ENCODE peak calls at places on chromosome 2, in seven cellular contexts. N is dorsolateral prefrontal cortex; T is EL; Q is brain microvascular endothelial cell; S is activated naive CD4-positive, alpha-beta T cell; L is fibroblast of the conjunctiva; X is ACHN. C is an unnamed sample.

GRCh38 chr2:20304411-20304810 is 46.2 kb downstream of the PUM2 start:
- DNase-seq in N (no peak), T (peak), Q (peak), S (no peak), L (no peak), X (no peak), C (no peak)

GRCh38 chr2:117835990-117836760 is 21.7 kb downstream of the DDX18 start:
- DNase-seq in N (peak), T (peak), Q (peak), S (peak), L (peak), X (peak), C (peak)

GRCh38 chr2:213246665-213247281 is 37.5 kb upstream of the SPAG16 start:
- DNase-seq in N (no peak), T (peak), Q (no peak), S (peak), L (peak), X (peak), C (no peak)

GRCh38 chr2:176157499-176158305 is 595 bp downstream of the HOXD3 start:
- DNase-seq in N (no peak), T (no peak), Q (no peak), S (no peak), L (no peak), X (peak), C (no peak)

GRCh38 chr2:237702439-237703397 is 75.3 kb downstream of the LRRFIP1 start:
- DNase-seq in N (no peak), T (peak), Q (peak), S (no peak), L (no peak), X (no peak), C (peak)

GRCh38 chr2:64999754-65000153 is 10.6 kb downstream of the SLC1A4 start:
- DNase-seq in N (no peak), T (no peak), Q (no peak), S (no peak), L (no peak), X (no peak), C (no peak)

GRCh38 chr2:215401896-215402379 is 33.9 kb downstream of the FN1 start:
- DNase-seq in N (no peak), T (peak), Q (peak), S (no peak), L (no peak), X (peak), C (no peak)

GRCh38 chr2:26317377-26318105 is 28.4 kb upstream of the SELENOI start:
- DNase-seq in N (no peak), T (no peak), Q (no peak), S (no peak), L (no peak), X (no peak), C (no peak)

GRCh38 chr2:45616663-45617411 is 5.8 kb upstream of the SRBD1 start:
- DNase-seq in N (no peak), T (peak), Q (no peak), S (no peak), L (no peak), X (no peak), C (no peak)

GRCh38 chr2:121527009-121527682 is 3.5 kb upstream of the RNU4ATAC start:
- DNase-seq in N (no peak), T (no peak), Q (no peak), S (no peak), L (peak), X (no peak), C (no peak)

GRCh38 chr2:86035883-86036789 is 69.5 kb downstream of the POLR1A start:
- DNase-seq in N (peak), T (peak), Q (peak), S (peak), L (peak), X (peak), C (peak)

GRCh38 chr2:214695789-214696188 is 113.7 kb downstream of the BARD1 start:
- DNase-seq in N (no peak), T (peak), Q (peak), S (no peak), L (no peak), X (no peak), C (no peak)

GRCh38 chr2:222424281-222424728 is at the start of gene SGPP2:
- DNase-seq in N (no peak), T (no peak), Q (no peak), S (no peak), L (no peak), X (no peak), C (peak)

GRCh38 chr2:15595342-15595905 is 3.8 kb downstream of the DDX1 start:
- DNase-seq in N (no peak), T (no peak), Q (no peak), S (no peak), L (no peak), X (no peak), C (no peak)

GRCh38 chr2:160928854-160929301 is 231.3 kb upstream of the TANK start:
- DNase-seq in N (no peak), T (peak), Q (peak), S (no peak), L (no peak), X (no peak), C (no peak)

GRCh38 chr2:237113026-237113810 is 27.5 kb downstream of the COPS8 start:
- DNase-seq in N (no peak), T (no peak), Q (no peak), S (no peak), L (no peak), X (no peak), C (no peak)

GRCh38 chr2:64636105-64636873 is 17.4 kb downstream of the SERTAD2 start:
- DNase-seq in N (no peak), T (no peak), Q (no peak), S (no peak), L (no peak), X (no peak), C (no peak)

GRCh38 chr2:224847961-224848850 is 132.0 kb upstream of the CCDC195 start:
- DNase-seq in N (no peak), T (peak), Q (peak), S (no peak), L (peak), X (peak), C (no peak)

GRCh38 chr2:201960300-201960699 is 73.4 kb upstream of the FZD7 start:
- DNase-seq in N (peak), T (no peak), Q (no peak), S (no peak), L (no peak), X (no peak), C (peak)

C was measured in posterior cingulate gyrus.